ENCODE peak calls at places on chromosomes 3 and 15, in six cellular contexts. Q, T, W, B, A and E are unnamed samples.
A peak's percentile ranks its signal among the peaks of the same experiment; 100 is the strongest.

GRCh38 chr3:192819001-192819569 is 91.7 kb upstream of the FGF12 start:
- DNase-seq in W (no peak), A (peak; percentile 73), T (no peak), B (no peak), Q (peak; percentile 88), E (peak; percentile 6)

GRCh38 chr3:178202199-178202598 is 334.0 kb upstream of the KCNMB2 start:
- DNase-seq in W (no peak), A (no peak), T (no peak), B (no peak), Q (no peak), E (no peak)

GRCh38 chr3:14428087-14429067 is 26.0 kb downstream of the SLC6A6 start:
- DNase-seq in W (no peak), Q (no peak), T (no peak), B (no peak), A (no peak), E (no peak)

GRCh38 chr3:156838035-156838434 is 11.9 kb downstream of the LEKR1 start:
- DNase-seq in A (no peak), Q (no peak), W (no peak), T (no peak), B (no peak), E (no peak)

GRCh38 chr15:98823012-98823458 is 174.7 kb downstream of the IGF1R start:
- DNase-seq in W (no peak), T (no peak), Q (peak; percentile 71), B (no peak), A (no peak), E (no peak)

GRCh38 chr3:57557088-57557537 is 1.0 kb downstream of the PDE12 start:
- DNase-seq in B (peak; percentile 32), A (peak; percentile 13), W (no peak), Q (peak; percentile 31), T (peak; percentile 34), E (no peak)

GRCh38 chr3:23805881-23806321 is at the start of gene UBE2E1:
- DNase-seq in B (peak; percentile 68), A (peak; percentile 58), Q (peak; percentile 75), W (peak; percentile 65), T (peak; percentile 73), E (peak; percentile 67)

GRCh38 chr3:121796970-121797369 is 37.9 kb downstream of the IQCB1 start:
- DNase-seq in T (no peak), Q (no peak), W (no peak), B (no peak), A (no peak), E (no peak)

GRCh38 chr3:194671511-194671899 is 486 bp downstream of the LSG1 start:
- DNase-seq in B (no peak), W (no peak), T (no peak), Q (peak; percentile 59), A (peak; percentile 43), E (no peak)

GRCh38 chr3:45659661-45660566 is 29.3 kb upstream of the SACM1L start:
- DNase-seq in A (peak; percentile 65), W (peak; percentile 34), T (peak; percentile 84), Q (peak; percentile 94), B (peak; percentile 73), E (no peak)

GRCh38 chr3:63128380-63128779 is 149.7 kb upstream of the SYNPR start:
- DNase-seq in Q (no peak), A (no peak), B (no peak), W (no peak), T (no peak), E (no peak)

GRCh38 chr3:51269466-51269865 is 115.6 kb upstream of the MANF start:
- DNase-seq in B (no peak), Q (peak; percentile 51), A (no peak), W (no peak), T (no peak), E (no peak)

GRCh38 chr3:12479919-12480425 is 4.3 kb upstream of the TSEN2 start:
- DNase-seq in Q (peak; percentile 70), T (peak; percentile 78), B (peak; percentile 30), A (peak; percentile 82), W (no peak), E (no peak)

GRCh38 chr15:70053006-70053702 is 44.6 kb downstream of the TLE3 start:
- DNase-seq in A (no peak), B (no peak), T (no peak), W (no peak), Q (no peak), E (no peak)

GRCh38 chr3:51282931-51283330 is 102.2 kb upstream of the MANF start:
- DNase-seq in B (no peak), T (no peak), W (no peak), Q (peak; percentile 16), A (no peak), E (no peak)

GRCh38 chr3:134392336-134392983 is 18.2 kb upstream of the AMOTL2 start:
- DNase-seq in W (no peak), B (no peak), A (no peak), Q (peak; percentile 95), T (no peak), E (no peak)

GRCh38 chr3:79598594-79598993 is 169.2 kb downstream of the ROBO1 start:
- DNase-seq in B (no peak), Q (no peak), A (no peak), T (no peak), W (no peak), E (no peak)

GRCh38 chr3:153555919-153556318 is 393.9 kb downstream of the RAP2B start:
- DNase-seq in W (no peak), Q (no peak), T (no peak), B (no peak), A (no peak), E (no peak)

GRCh38 chr3:178588593-178588992 is 52.4 kb downstream of the KCNMB2 start:
- DNase-seq in W (no peak), B (no peak), Q (no peak), T (no peak), A (no peak), E (no peak)